ENCODE peak calls at places on chromosomes 7 and 10, in five cellular contexts. One of them, this sample, is unnamed.

GRCh38 chr10:104304927-104305326 is 33.3 kb downstream of the ITPRIP start:
- DNase-seq in HepG2: no peak
- DNase-seq in HCT116: no peak
- DNase-seq in K562: no peak
- DNase-seq in H1: no peak
- DNase-seq in this sample: no peak

GRCh38 chr7:25851332-25852248 is 300.4 kb upstream of the NFE2L3 start:
- DNase-seq in H1: peak; percentile 91
- DNase-seq in HCT116: no peak
- DNase-seq in HepG2: peak; percentile 46
- DNase-seq in K562: peak; percentile 62
- DNase-seq in this sample: peak; percentile 88

GRCh38 chr7:106143711-106144347 is 31.7 kb upstream of the SYPL1 start:
- DNase-seq in HepG2: no peak
- DNase-seq in K562: peak; percentile 30
- DNase-seq in H1: no peak
- DNase-seq in HCT116: no peak
- DNase-seq in this sample: peak; percentile 23

GRCh38 chr7:26990268-26990667 is 105.5 kb downstream of the HOXA1 start:
- DNase-seq in H1: no peak
- DNase-seq in HCT116: no peak
- DNase-seq in K562: no peak
- DNase-seq in HepG2: no peak
- DNase-seq in this sample: no peak

GRCh38 chr10:1600861-1601260 is 136.5 kb downstream of the ADARB2 start:
- DNase-seq in HCT116: no peak
- DNase-seq in H1: no peak
- DNase-seq in K562: no peak
- DNase-seq in HepG2: no peak
- DNase-seq in this sample: no peak

GRCh38 chr10:95819620-95820329 is 63.8 kb downstream of the ENTPD1 start:
- DNase-seq in HepG2: no peak
- DNase-seq in HCT116: no peak
- DNase-seq in H1: no peak
- DNase-seq in K562: no peak
- DNase-seq in this sample: no peak

GRCh38 chr7:17516768-17517167 is 218.3 kb downstream of the AHR start:
- DNase-seq in H1: no peak
- DNase-seq in HepG2: no peak
- DNase-seq in K562: no peak
- DNase-seq in HCT116: no peak
- DNase-seq in this sample: no peak

GRCh38 chr10:127081946-127082345 is 114.4 kb downstream of the INSYN2A start:
- DNase-seq in K562: no peak
- DNase-seq in H1: no peak
- DNase-seq in HCT116: no peak
- DNase-seq in HepG2: no peak
- DNase-seq in this sample: no peak

GRCh38 chr10:67697646-67698245 is 1.8 kb upstream of the CTNNA3 start:
- DNase-seq in HCT116: peak; percentile 41
- DNase-seq in K562: peak; percentile 15
- DNase-seq in H1: no peak
- DNase-seq in HepG2: peak; percentile 37
- DNase-seq in this sample: no peak

GRCh38 chr10:73906524-73907447 is 4.1 kb upstream of the PLAU start:
- DNase-seq in HepG2: peak; percentile 64
- DNase-seq in K562: no peak
- DNase-seq in HCT116: peak; percentile 91
- DNase-seq in H1: peak; percentile 74
- DNase-seq in this sample: peak; percentile 73

GRCh38 chr10:101038486-101038885 is 7.5 kb downstream of the SFXN3 start:
- DNase-seq in HepG2: no peak
- DNase-seq in HCT116: no peak
- DNase-seq in K562: no peak
- DNase-seq in H1: peak; percentile 73
- DNase-seq in this sample: peak; percentile 71

GRCh38 chr10:77872151-77872946 is 54.2 kb downstream of the DLG5 start:
- DNase-seq in HepG2: no peak
- DNase-seq in HCT116: no peak
- DNase-seq in K562: no peak
- DNase-seq in H1: no peak
- DNase-seq in this sample: no peak

GRCh38 chr7:55021951-55022617 is 3.3 kb downstream of the EGFR start:
- DNase-seq in HCT116: no peak
- DNase-seq in K562: no peak
- DNase-seq in H1: no peak
- DNase-seq in HepG2: no peak
- DNase-seq in this sample: no peak

GRCh38 chr10:50981385-50981784 is 92.9 kb upstream of the PRKG1 start:
- DNase-seq in HepG2: no peak
- DNase-seq in K562: no peak
- DNase-seq in H1: no peak
- DNase-seq in HCT116: no peak
- DNase-seq in this sample: no peak

GRCh38 chr7:338295-339061 is 48.5 kb downstream of the FOXL3 start:
- DNase-seq in HCT116: no peak
- DNase-seq in HepG2: no peak
- DNase-seq in K562: no peak
- DNase-seq in H1: no peak
- DNase-seq in this sample: no peak

GRCh38 chr10:89238956-89239713 is 12.4 kb downstream of the LIPA start:
- DNase-seq in K562: no peak
- DNase-seq in H1: no peak
- DNase-seq in HCT116: no peak
- DNase-seq in HepG2: no peak
- DNase-seq in this sample: no peak

GRCh38 chr7:7861211-7861633 is 107.4 kb upstream of the GLCCI1 start:
- DNase-seq in HepG2: peak; percentile 49
- DNase-seq in HCT116: peak; percentile 7
- DNase-seq in K562: no peak
- DNase-seq in H1: no peak
- DNase-seq in this sample: no peak

GRCh38 chr10:22534849-22535604 is 179.4 kb downstream of the PIP4K2A start:
- DNase-seq in HepG2: peak; percentile 76
- DNase-seq in HCT116: no peak
- DNase-seq in H1: no peak
- DNase-seq in K562: no peak
- DNase-seq in this sample: no peak

GRCh38 chr7:1952781-1953180 is 280.0 kb downstream of the MAD1L1 start:
- DNase-seq in HCT116: no peak
- DNase-seq in HepG2: no peak
- DNase-seq in H1: no peak
- DNase-seq in K562: no peak
- DNase-seq in this sample: no peak

GRCh38 chr10:93352638-93353383 is 129.3 kb downstream of the MYOF start:
- DNase-seq in H1: no peak
- DNase-seq in K562: peak; percentile 45
- DNase-seq in HCT116: no peak
- DNase-seq in HepG2: peak; percentile 42
- DNase-seq in this sample: no peak

GRCh38 chr10:3959370-3960266 is 174.6 kb upstream of the KLF6 start:
- DNase-seq in HepG2: no peak
- DNase-seq in H1: no peak
- DNase-seq in K562: no peak
- DNase-seq in HCT116: no peak
- DNase-seq in this sample: no peak

GRCh38 chr10:114266521-114266920 is 27.5 kb downstream of the VWA2 start:
- DNase-seq in HCT116: no peak
- DNase-seq in K562: no peak
- DNase-seq in HepG2: no peak
- DNase-seq in H1: no peak
- DNase-seq in this sample: no peak

GRCh38 chr10:49518982-49519578 is 19.8 kb downstream of the ERCC6 start:
- DNase-seq in H1: peak; percentile 56
- DNase-seq in HCT116: peak; percentile 32
- DNase-seq in HepG2: peak; percentile 36
- DNase-seq in K562: peak; percentile 81
- DNase-seq in this sample: peak; percentile 24

GRCh38 chr7:74506329-74506724 is 52.6 kb downstream of the GTF2IRD1 start:
- DNase-seq in H1: no peak
- DNase-seq in HCT116: no peak
- DNase-seq in HepG2: no peak
- DNase-seq in K562: no peak
- DNase-seq in this sample: no peak

GRCh38 chr10:121732676-121733445 is 134.6 kb upstream of the FGFR2 start:
- DNase-seq in H1: peak; percentile 75
- DNase-seq in HCT116: no peak
- DNase-seq in HepG2: no peak
- DNase-seq in K562: no peak
- DNase-seq in this sample: peak; percentile 73

GRCh38 chr7:100865372-100865911 is 1.7 kb upstream of the TRIP6 start:
- DNase-seq in HepG2: no peak
- DNase-seq in H1: no peak
- DNase-seq in K562: no peak
- DNase-seq in HCT116: peak; percentile 68
- DNase-seq in this sample: no peak

GRCh38 chr7:133735222-133735621 is 391.9 kb upstream of the LRGUK start:
- DNase-seq in HepG2: no peak
- DNase-seq in H1: no peak
- DNase-seq in K562: no peak
- DNase-seq in HCT116: no peak
- DNase-seq in this sample: no peak

GRCh38 chr10:12703813-12704212 is 297.7 kb downstream of the CCDC3 start:
- DNase-seq in HepG2: no peak
- DNase-seq in K562: no peak
- DNase-seq in HCT116: no peak
- DNase-seq in H1: no peak
- DNase-seq in this sample: no peak

GRCh38 chr10:99605351-99605750 is 14.9 kb downstream of the SLC25A28 start:
- DNase-seq in K562: no peak
- DNase-seq in HepG2: no peak
- DNase-seq in HCT116: no peak
- DNase-seq in H1: no peak
- DNase-seq in this sample: no peak

GRCh38 chr7:45098983-45099839 is 10.4 kb upstream of the NACAD start:
- DNase-seq in H1: no peak
- DNase-seq in HepG2: no peak
- DNase-seq in K562: no peak
- DNase-seq in HCT116: no peak
- DNase-seq in this sample: no peak

GRCh38 chr10:49599546-49599945 is 10.6 kb upstream of the SLC18A3 start:
- DNase-seq in HepG2: no peak
- DNase-seq in H1: no peak
- DNase-seq in K562: no peak
- DNase-seq in HCT116: no peak
- DNase-seq in this sample: no peak

GRCh38 chr10:7192831-7193348 is 217.9 kb downstream of the SFMBT2 start:
- DNase-seq in K562: no peak
- DNase-seq in HepG2: no peak
- DNase-seq in H1: no peak
- DNase-seq in HCT116: no peak
- DNase-seq in this sample: no peak
- TF ChIP-seq ATF3 in K562: no peak
- TF ChIP-seq ATF3 in HepG2: no peak
- TF ChIP-seq ATF3 in H1: no peak
- TF ChIP-seq ATF3 in HCT116: no peak
- TF ChIP-seq ATF3 in this sample: no peak

GRCh38 chr7:130337410-130337971 is 7.1 kb upstream of the CPA5 start:
- DNase-seq in H1: no peak
- DNase-seq in HepG2: no peak
- DNase-seq in HCT116: no peak
- DNase-seq in K562: no peak
- DNase-seq in this sample: no peak

GRCh38 chr7:130334274-130334673 is 10.3 kb upstream of the CPA5 start:
- DNase-seq in K562: no peak
- DNase-seq in HepG2: no peak
- DNase-seq in HCT116: no peak
- DNase-seq in H1: no peak
- DNase-seq in this sample: no peak

GRCh38 chr7:130341882-130342281 is 2.7 kb upstream of the CPA5 start:
- DNase-seq in HCT116: no peak
- DNase-seq in K562: no peak
- DNase-seq in HepG2: no peak
- DNase-seq in H1: no peak
- DNase-seq in this sample: no peak

GRCh38 chr7:130333832-130334231 is 10.8 kb upstream of the CPA5 start:
- DNase-seq in H1: no peak
- DNase-seq in K562: no peak
- DNase-seq in HCT116: no peak
- DNase-seq in HepG2: no peak
- DNase-seq in this sample: no peak

DNA sequence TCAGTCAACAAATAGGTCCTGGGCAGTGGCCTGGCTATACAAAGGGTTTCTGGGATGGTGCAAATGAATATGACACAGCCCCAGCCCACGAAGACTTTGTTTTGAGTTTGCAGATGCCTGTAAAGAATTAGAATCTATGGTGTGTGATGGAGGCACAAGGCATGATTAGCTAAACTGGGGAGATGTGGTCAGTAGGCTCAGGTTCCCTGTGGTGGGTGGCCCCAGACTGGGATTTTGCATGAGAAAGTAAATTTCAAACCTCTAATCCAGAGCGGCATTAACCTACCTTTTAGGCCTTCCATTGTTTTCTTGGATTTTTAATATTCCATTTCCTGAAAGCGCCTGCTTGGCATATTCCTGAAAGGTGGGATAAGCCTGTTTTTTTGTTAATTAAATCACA is 6.4 kb upstream of the CPA5 start:
- DNase-seq in H1: no peak
- DNase-seq in K562: no peak
- DNase-seq in HCT116: no peak
- DNase-seq in HepG2: no peak
- DNase-seq in this sample: no peak
- TF ChIP-seq ATF3 in H1: no peak
- TF ChIP-seq ATF3 in K562: no peak
- TF ChIP-seq ATF3 in HCT116: no peak
- TF ChIP-seq ATF3 in HepG2: no peak
- TF ChIP-seq ATF3 in this sample: no peak

GRCh38 chr10:119680668-119681070 is 29.5 kb downstream of the BAG3 start:
- DNase-seq in K562: no peak
- DNase-seq in H1: no peak
- DNase-seq in HCT116: no peak
- DNase-seq in HepG2: no peak
- DNase-seq in this sample: no peak
- TF ChIP-seq ATF3 in K562: no peak
- TF ChIP-seq ATF3 in H1: no peak
- TF ChIP-seq ATF3 in HCT116: no peak
- TF ChIP-seq ATF3 in HepG2: no peak
- TF ChIP-seq ATF3 in this sample: no peak

GRCh38 chr7:116728413-116728812 is 56.4 kb downstream of the MET start:
- DNase-seq in HepG2: no peak
- DNase-seq in K562: no peak
- DNase-seq in H1: no peak
- DNase-seq in HCT116: no peak
- DNase-seq in this sample: no peak

GRCh38 chr7:116724560-116725231 is 52.7 kb downstream of the MET start:
- DNase-seq in K562: no peak
- DNase-seq in HepG2: no peak
- DNase-seq in HCT116: no peak
- DNase-seq in H1: no peak
- DNase-seq in this sample: no peak

GRCh38 chr7:116726713-116727431 is 54.9 kb downstream of the MET start:
- DNase-seq in H1: no peak
- DNase-seq in HepG2: no peak
- DNase-seq in K562: no peak
- DNase-seq in HCT116: no peak
- DNase-seq in this sample: no peak

GRCh38 chr7:116726149-116726548 is 54.2 kb downstream of the MET start:
- DNase-seq in K562: no peak
- DNase-seq in H1: no peak
- DNase-seq in HCT116: no peak
- DNase-seq in HepG2: no peak
- DNase-seq in this sample: no peak

GRCh38 chr7:116727432-116728009 is 55.5 kb downstream of the MET start:
- DNase-seq in HCT116: no peak
- DNase-seq in HepG2: no peak
- DNase-seq in K562: no peak
- DNase-seq in H1: no peak
- DNase-seq in this sample: no peak
- TF ChIP-seq ATF3 in HCT116: no peak
- TF ChIP-seq ATF3 in HepG2: no peak
- TF ChIP-seq ATF3 in K562: no peak
- TF ChIP-seq ATF3 in H1: no peak
- TF ChIP-seq ATF3 in this sample: no peak

This sample was measured in WTC11.